ENCODE peak calls at places on chromosomes 12 and 14, in seven cellular contexts. H, A, U, L, B, E and Z are unnamed samples.

GRCh38 chr12:79301181-79301580 is 389.6 kb downstream of the PAWR start:
- DNase-seq in H (no peak), A (no peak), U (no peak), L (no peak), B (no peak), E (no peak), Z (no peak)

GRCh38 chr12:41368006-41368405 is 179.9 kb downstream of the PDZRN4 start:
- DNase-seq in H (no peak), A (no peak), U (no peak), L (no peak), B (no peak), E (no peak), Z (no peak)

GRCh38 chr12:58323676-58324075 is 382.3 kb downstream of the ATP23 start:
- DNase-seq in H (no peak), A (no peak), U (no peak), L (no peak), B (no peak), E (no peak), Z (no peak)

GRCh38 chr14:94423465-94424056 is 29.0 kb downstream of the SERPINA11 start:
- DNase-seq in H (peak), A (peak), U (peak), L (peak), B (peak), E (peak), Z (peak)

GRCh38 chr12:125064492-125064891 is 743 bp upstream of the AACS start:
- DNase-seq in H (no peak), A (no peak), U (no peak), L (no peak), B (no peak), E (no peak), Z (no peak)

GRCh38 chr14:96083667-96084320 is 44.6 kb downstream of the C14orf132 start:
- DNase-seq in H (no peak), A (no peak), U (no peak), L (no peak), B (no peak), E (peak), Z (peak)

GRCh38 chr12:3247077-3247476 is 169.9 kb downstream of the TSPAN9 start:
- DNase-seq in H (no peak), A (no peak), U (no peak), L (no peak), B (no peak), E (no peak), Z (no peak)

GRCh38 chr14:25516838-25517237 is 466.9 kb upstream of the STXBP6 start:
- DNase-seq in H (no peak), A (no peak), U (no peak), L (no peak), B (no peak), E (no peak), Z (no peak)

GRCh38 chr12:102948941-102949352 is 8.5 kb upstream of the ASCL1 start:
- DNase-seq in H (peak), A (no peak), U (no peak), L (peak), B (no peak), E (peak), Z (peak)

GRCh38 chr14:99133563-99134332 is 138.2 kb downstream of the BCL11B start:
- DNase-seq in H (no peak), A (no peak), U (no peak), L (no peak), B (no peak), E (peak), Z (no peak)

GRCh38 chr14:74261288-74261687 is 22.0 kb downstream of the VSX2 start:
- DNase-seq in H (no peak), A (no peak), U (no peak), L (no peak), B (no peak), E (no peak), Z (no peak)